ENCODE peak calls at places on chromosomes 2 and 18, in six cellular contexts. One of them, this sample, is unnamed. For H3K9me3, the result is how much of the 10 kb centered on the place peaks cover.

GRCh38 chr2:64649626-64650025 is 4.1 kb downstream of the SERTAD2 start:
- DNase-seq in heart right ventricle: peak
- DNase-seq in neural progenitor cell: peak
- DNase-seq in ovary: no peak
- DNase-seq in CD4-positive, CD25-positive, alpha-beta regulatory T cell: no peak
- DNase-seq in effector memory CD4-positive, alpha-beta T cell: no peak
- DNase-seq in this sample: no peak

GRCh38 chr18:13253786-13254755 is 35.5 kb downstream of the LDLRAD4 start:
- DNase-seq in heart right ventricle: no peak
- DNase-seq in neural progenitor cell: no peak
- DNase-seq in ovary: no peak
- DNase-seq in CD4-positive, CD25-positive, alpha-beta regulatory T cell: no peak
- DNase-seq in effector memory CD4-positive, alpha-beta T cell: no peak
- DNase-seq in this sample: no peak

GRCh38 chr2:63300835-63301234 is 250.2 kb downstream of the OTX1 start:
- DNase-seq in heart right ventricle: no peak
- DNase-seq in neural progenitor cell: peak
- DNase-seq in ovary: no peak
- DNase-seq in CD4-positive, CD25-positive, alpha-beta regulatory T cell: no peak
- DNase-seq in effector memory CD4-positive, alpha-beta T cell: no peak
- DNase-seq in this sample: no peak

GRCh38 chr2:127024769-127025356 is 82.1 kb downstream of the BIN1 start:
- DNase-seq in heart right ventricle: no peak
- DNase-seq in neural progenitor cell: peak
- DNase-seq in ovary: peak
- DNase-seq in CD4-positive, CD25-positive, alpha-beta regulatory T cell: no peak
- DNase-seq in effector memory CD4-positive, alpha-beta T cell: no peak
- DNase-seq in this sample: no peak

GRCh38 chr18:12839526-12840196 is 44.4 kb downstream of the PTPN2 start:
- DNase-seq in heart right ventricle: no peak
- DNase-seq in neural progenitor cell: no peak
- DNase-seq in ovary: no peak
- DNase-seq in CD4-positive, CD25-positive, alpha-beta regulatory T cell: peak
- DNase-seq in effector memory CD4-positive, alpha-beta T cell: no peak
- DNase-seq in this sample: no peak

GRCh38 chr2:85745619-85746018 is 8.2 kb upstream of the ATOH8 start:
- DNase-seq in heart right ventricle: no peak
- DNase-seq in neural progenitor cell: no peak
- DNase-seq in ovary: no peak
- DNase-seq in CD4-positive, CD25-positive, alpha-beta regulatory T cell: no peak
- DNase-seq in effector memory CD4-positive, alpha-beta T cell: no peak
- DNase-seq in this sample: no peak

GRCh38 chr2:38187416-38188127 is 111.6 kb upstream of the CYP1B1 start:
- DNase-seq in heart right ventricle: peak
- DNase-seq in neural progenitor cell: no peak
- DNase-seq in ovary: peak
- DNase-seq in CD4-positive, CD25-positive, alpha-beta regulatory T cell: no peak
- DNase-seq in effector memory CD4-positive, alpha-beta T cell: no peak
- DNase-seq in this sample: no peak

GRCh38 chr2:233556756-233557736 is 9.5 kb downstream of the USP40 start:
- DNase-seq in heart right ventricle: no peak
- DNase-seq in neural progenitor cell: no peak
- DNase-seq in ovary: no peak
- DNase-seq in CD4-positive, CD25-positive, alpha-beta regulatory T cell: no peak
- DNase-seq in effector memory CD4-positive, alpha-beta T cell: no peak
- DNase-seq in this sample: no peak

GRCh38 chr2:195848119-195848899 is 191.3 kb downstream of the SLC39A10 start:
- DNase-seq in heart right ventricle: no peak
- DNase-seq in neural progenitor cell: no peak
- DNase-seq in ovary: no peak
- DNase-seq in CD4-positive, CD25-positive, alpha-beta regulatory T cell: peak
- DNase-seq in effector memory CD4-positive, alpha-beta T cell: no peak
- DNase-seq in this sample: no peak

GRCh38 chr2:219472629-219473187 is 26.0 kb upstream of the GMPPA start:
- DNase-seq in heart right ventricle: no peak
- DNase-seq in neural progenitor cell: no peak
- DNase-seq in ovary: no peak
- DNase-seq in CD4-positive, CD25-positive, alpha-beta regulatory T cell: no peak
- DNase-seq in effector memory CD4-positive, alpha-beta T cell: no peak
- DNase-seq in this sample: no peak

GRCh38 chr2:176098366-176099158 is 1.0 kb upstream of the HOXD12 start:
- DNase-seq in heart right ventricle: no peak
- DNase-seq in neural progenitor cell: no peak
- DNase-seq in ovary: no peak
- DNase-seq in CD4-positive, CD25-positive, alpha-beta regulatory T cell: no peak
- DNase-seq in effector memory CD4-positive, alpha-beta T cell: no peak
- DNase-seq in this sample: no peak

GRCh38 chr2:104378853-104379374 is 475.0 kb upstream of the POU3F3 start:
- DNase-seq in heart right ventricle: no peak
- DNase-seq in neural progenitor cell: peak
- DNase-seq in ovary: no peak
- DNase-seq in CD4-positive, CD25-positive, alpha-beta regulatory T cell: peak
- DNase-seq in effector memory CD4-positive, alpha-beta T cell: no peak
- DNase-seq in this sample: peak

GRCh38 chr2:40244251-40245010 is 207.5 kb downstream of the SLC8A1 start:
- DNase-seq in heart right ventricle: peak
- DNase-seq in neural progenitor cell: peak
- DNase-seq in ovary: peak
- DNase-seq in CD4-positive, CD25-positive, alpha-beta regulatory T cell: no peak
- DNase-seq in effector memory CD4-positive, alpha-beta T cell: no peak
- DNase-seq in this sample: no peak

GRCh38 chr2:74278176-74278575 is 65.0 kb downstream of the SLC4A5 start:
- DNase-seq in heart right ventricle: no peak
- DNase-seq in neural progenitor cell: no peak
- DNase-seq in ovary: no peak
- DNase-seq in CD4-positive, CD25-positive, alpha-beta regulatory T cell: no peak
- DNase-seq in effector memory CD4-positive, alpha-beta T cell: no peak
- DNase-seq in this sample: no peak

GRCh38 chr2:128271186-128271890 is 47.3 kb downstream of the HS6ST1 start:
- DNase-seq in heart right ventricle: no peak
- DNase-seq in neural progenitor cell: no peak
- DNase-seq in ovary: no peak
- DNase-seq in CD4-positive, CD25-positive, alpha-beta regulatory T cell: no peak
- DNase-seq in effector memory CD4-positive, alpha-beta T cell: no peak
- DNase-seq in this sample: no peak

GRCh38 chr2:190722061-190722759 is 73.3 kb downstream of the NAB1 start:
- DNase-seq in heart right ventricle: no peak
- DNase-seq in neural progenitor cell: no peak
- DNase-seq in ovary: no peak
- DNase-seq in CD4-positive, CD25-positive, alpha-beta regulatory T cell: no peak
- DNase-seq in effector memory CD4-positive, alpha-beta T cell: no peak
- DNase-seq in this sample: no peak

GRCh38 chr2:72431737-72432136 is 284.1 kb upstream of the CYP26B1 start:
- DNase-seq in heart right ventricle: no peak
- DNase-seq in neural progenitor cell: no peak
- DNase-seq in ovary: no peak
- DNase-seq in CD4-positive, CD25-positive, alpha-beta regulatory T cell: no peak
- DNase-seq in effector memory CD4-positive, alpha-beta T cell: no peak
- DNase-seq in this sample: no peak
- H3K9me3 ChIP-seq in heart right ventricle: under half
- H3K9me3 ChIP-seq in neural progenitor cell: under half
- H3K9me3 ChIP-seq in ovary: under half
- H3K9me3 ChIP-seq in CD4-positive, CD25-positive, alpha-beta regulatory T cell: under half
- H3K9me3 ChIP-seq in effector memory CD4-positive, alpha-beta T cell: under half
- H3K9me3 ChIP-seq in this sample: under half

DNA sequence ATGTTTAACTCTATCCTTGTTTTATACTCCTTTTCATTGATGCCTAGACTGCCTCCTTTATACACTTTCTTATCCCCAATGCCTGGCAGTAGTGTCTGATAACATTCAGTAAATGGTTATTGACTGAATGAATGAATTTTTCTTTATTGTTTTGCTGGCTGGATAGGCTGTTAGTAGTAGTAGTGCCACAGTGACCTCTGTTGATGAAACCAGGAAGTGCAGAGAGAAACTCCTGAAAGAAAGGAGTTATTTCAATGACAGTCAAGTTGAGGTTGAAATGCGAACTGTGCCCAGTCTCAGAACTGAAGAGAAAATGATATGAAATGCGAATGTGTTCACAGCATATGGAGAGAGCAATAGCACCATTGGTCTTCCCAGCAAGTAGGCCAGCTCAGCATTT is 26.8 kb upstream of the SLC9A2 start:
- DNase-seq in heart right ventricle: no peak
- DNase-seq in neural progenitor cell: peak
- DNase-seq in ovary: no peak
- DNase-seq in CD4-positive, CD25-positive, alpha-beta regulatory T cell: no peak
- DNase-seq in effector memory CD4-positive, alpha-beta T cell: no peak
- DNase-seq in this sample: no peak
- H3K27ac ChIP-seq in heart right ventricle: no peak
- H3K27ac ChIP-seq in neural progenitor cell: no peak
- H3K27ac ChIP-seq in ovary: no peak
- H3K27ac ChIP-seq in CD4-positive, CD25-positive, alpha-beta regulatory T cell: no peak
- H3K27ac ChIP-seq in effector memory CD4-positive, alpha-beta T cell: no peak
- H3K27ac ChIP-seq in this sample: no peak

DNA sequence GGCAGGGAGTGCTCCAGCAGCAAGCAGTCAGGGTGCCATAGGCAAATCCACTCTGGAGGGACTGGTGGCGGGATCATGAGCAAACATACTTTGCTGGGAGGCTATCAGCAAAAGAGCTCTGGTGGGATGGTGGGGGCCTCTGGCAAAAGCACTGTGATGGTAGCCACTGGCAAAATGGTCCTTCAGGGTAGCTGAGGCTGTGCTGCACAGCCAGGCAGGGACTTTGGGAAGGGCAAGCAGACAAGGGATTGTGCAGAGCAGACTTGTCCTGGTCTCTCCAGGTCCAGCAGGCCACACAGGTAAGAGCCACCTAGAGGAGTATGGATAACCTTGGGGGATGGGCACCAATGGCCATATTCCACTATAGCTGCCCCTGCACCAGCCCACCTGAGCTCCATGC is 129.4 kb upstream of the OTOS start:
- DNase-seq in heart right ventricle: no peak
- DNase-seq in neural progenitor cell: no peak
- DNase-seq in ovary: no peak
- DNase-seq in CD4-positive, CD25-positive, alpha-beta regulatory T cell: no peak
- DNase-seq in effector memory CD4-positive, alpha-beta T cell: no peak
- DNase-seq in this sample: no peak
- H3K9me3 ChIP-seq in heart right ventricle: under half
- H3K9me3 ChIP-seq in neural progenitor cell: under half
- H3K9me3 ChIP-seq in ovary: under half
- H3K9me3 ChIP-seq in CD4-positive, CD25-positive, alpha-beta regulatory T cell: under half
- H3K9me3 ChIP-seq in effector memory CD4-positive, alpha-beta T cell: under half
- H3K9me3 ChIP-seq in this sample: under half

GRCh38 chr2:173990970-173991819 is 26.0 kb upstream of the SP3 start:
- DNase-seq in heart right ventricle: peak
- DNase-seq in neural progenitor cell: no peak
- DNase-seq in ovary: peak
- DNase-seq in CD4-positive, CD25-positive, alpha-beta regulatory T cell: no peak
- DNase-seq in effector memory CD4-positive, alpha-beta T cell: no peak
- DNase-seq in this sample: no peak

GRCh38 chr2:173989886-173990744 is 24.9 kb upstream of the SP3 start:
- DNase-seq in heart right ventricle: no peak
- DNase-seq in neural progenitor cell: no peak
- DNase-seq in ovary: no peak
- DNase-seq in CD4-positive, CD25-positive, alpha-beta regulatory T cell: no peak
- DNase-seq in effector memory CD4-positive, alpha-beta T cell: no peak
- DNase-seq in this sample: no peak

GRCh38 chr2:173996766-173997165 is 31.6 kb upstream of the SP3 start:
- DNase-seq in heart right ventricle: no peak
- DNase-seq in neural progenitor cell: no peak
- DNase-seq in ovary: no peak
- DNase-seq in CD4-positive, CD25-positive, alpha-beta regulatory T cell: no peak
- DNase-seq in effector memory CD4-positive, alpha-beta T cell: no peak
- DNase-seq in this sample: no peak

GRCh38 chr2:173989160-173989885 is 24.1 kb upstream of the SP3 start:
- DNase-seq in heart right ventricle: no peak
- DNase-seq in neural progenitor cell: no peak
- DNase-seq in ovary: no peak
- DNase-seq in CD4-positive, CD25-positive, alpha-beta regulatory T cell: no peak
- DNase-seq in effector memory CD4-positive, alpha-beta T cell: no peak
- DNase-seq in this sample: no peak

GRCh38 chr2:173991857-173992588 is 26.9 kb upstream of the SP3 start:
- DNase-seq in heart right ventricle: peak
- DNase-seq in neural progenitor cell: no peak
- DNase-seq in ovary: no peak
- DNase-seq in CD4-positive, CD25-positive, alpha-beta regulatory T cell: no peak
- DNase-seq in effector memory CD4-positive, alpha-beta T cell: no peak
- DNase-seq in this sample: no peak
- H3K27ac ChIP-seq in heart right ventricle: peak
- H3K27ac ChIP-seq in neural progenitor cell: no peak
- H3K27ac ChIP-seq in ovary: no peak
- H3K27ac ChIP-seq in CD4-positive, CD25-positive, alpha-beta regulatory T cell: no peak
- H3K27ac ChIP-seq in effector memory CD4-positive, alpha-beta T cell: no peak
- H3K27ac ChIP-seq in this sample: no peak

DNA sequence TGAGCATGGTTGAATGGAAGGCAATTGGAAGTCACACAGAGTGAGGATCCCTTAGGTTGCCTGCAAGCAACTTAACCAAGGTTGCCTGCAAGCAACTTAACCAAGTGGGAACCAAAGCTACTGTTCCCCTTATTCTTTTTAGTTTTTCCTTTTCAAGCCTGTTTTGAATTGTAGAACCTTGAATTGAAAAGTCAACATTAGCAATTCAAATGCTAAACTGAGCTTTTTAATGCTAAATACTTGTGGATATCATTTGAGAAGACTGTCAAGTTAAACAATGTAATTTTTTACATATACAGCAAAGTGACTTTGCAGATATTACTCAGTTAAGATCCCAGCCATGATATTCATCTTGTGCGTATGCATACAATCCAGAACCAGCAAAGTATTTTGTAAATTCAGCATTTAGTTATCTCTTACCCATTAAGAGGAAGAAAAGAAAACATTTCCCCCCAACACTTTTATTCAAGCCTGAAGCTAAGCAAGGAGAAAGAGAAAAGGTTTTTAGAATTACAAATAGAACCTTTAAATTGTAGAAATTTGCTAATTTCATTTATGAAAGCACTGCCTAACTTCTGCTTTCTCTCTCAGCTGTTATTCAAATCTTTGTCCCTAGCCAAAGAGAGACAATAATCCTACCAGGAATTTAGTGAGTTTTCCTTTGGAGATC is 643.3 kb upstream of the PIK3C3 start:
- DNase-seq in heart right ventricle: no peak
- DNase-seq in neural progenitor cell: no peak
- DNase-seq in ovary: no peak
- DNase-seq in CD4-positive, CD25-positive, alpha-beta regulatory T cell: no peak
- DNase-seq in effector memory CD4-positive, alpha-beta T cell: no peak
- DNase-seq in this sample: peak
- H3K9me3 ChIP-seq in heart right ventricle: under half
- H3K9me3 ChIP-seq in neural progenitor cell: under half
- H3K9me3 ChIP-seq in ovary: under half
- H3K9me3 ChIP-seq in CD4-positive, CD25-positive, alpha-beta regulatory T cell: under half
- H3K9me3 ChIP-seq in effector memory CD4-positive, alpha-beta T cell: under half
- H3K9me3 ChIP-seq in this sample: under half